ENCODE peak calls at places on chromosomes 4 and X, in eight cellular contexts. K is fibroblast of pulmonary artery; T is GM13977; G is AG04450; X is CD4-positive, alpha-beta T cell; Y is left ventricle myocardium inferior; E is tibial artery; U is endodermal cell. J is an unnamed sample.
A peak's percentile ranks its signal among the peaks of the same experiment; 100 is the strongest.

GRCh38 chr4:146520894-146521542 is 722 bp downstream of the SLC10A7 start:
- DNase-seq in K (peak; percentile 65), T (peak; percentile 49), G (no peak), X (no peak), Y (no peak), E (no peak), U (no peak), J (peak; percentile 52)

GRCh38 chr4:174559894-174560293 is 37.6 kb upstream of the HPGD start:
- DNase-seq in K (no peak), T (no peak), G (no peak), X (no peak), Y (no peak), E (no peak), U (peak; percentile 66), J (no peak)

GRCh38 chr4:44086753-44087152 is 361.9 kb downstream of the KCTD8 start:
- DNase-seq in K (peak; percentile 13), T (no peak), G (no peak), X (no peak), Y (no peak), E (no peak), U (no peak), J (no peak)

GRCh38 chrX:109448539-109448938 is 33.3 kb downstream of the GUCY2F start:
- DNase-seq in K (no peak), T (no peak), G (no peak), X (no peak), Y (no peak), E (no peak), U (no peak), J (no peak)

GRCh38 chr4:1415681-1415981 is 9.4 kb upstream of the NKX1-1 start:
- DNase-seq in K (no peak), T (no peak), G (no peak), X (no peak), Y (no peak), E (no peak), U (no peak), J (no peak)

GRCh38 chrX:13420545-13421183 is 100.8 kb upstream of the ATXN3L start:
- DNase-seq in K (no peak), T (no peak), G (no peak), X (no peak), Y (no peak), E (no peak), U (no peak), J (no peak)

GRCh38 chr4:128597515-128597914 is 212.0 kb upstream of the JADE1 start:
- DNase-seq in K (no peak), T (no peak), G (no peak), X (no peak), Y (no peak), E (no peak), U (no peak), J (no peak)

GRCh38 chrX:110145854-110146253 is 142.9 kb downstream of the TMEM164 start:
- DNase-seq in K (peak; percentile 49), T (peak; percentile 39), G (no peak), X (no peak), Y (no peak), E (peak; percentile 23), U (peak; percentile 58), J (peak; percentile 23)

GRCh38 chr4:5785806-5786680 is 75.0 kb downstream of the EVC start:
- DNase-seq in K (peak; percentile 79), T (no peak), G (peak; percentile 54), X (no peak), Y (no peak), E (no peak), U (no peak), J (no peak)

GRCh38 chr4:114252499-114252898 is 273.1 kb upstream of the ARSJ start:
- DNase-seq in K (no peak), T (no peak), G (no peak), X (no peak), Y (no peak), E (no peak), U (no peak), J (no peak)

GRCh38 chr4:114251020-114251419 is 271.6 kb upstream of the ARSJ start:
- DNase-seq in K (no peak), T (no peak), G (no peak), X (no peak), Y (no peak), E (no peak), U (no peak), J (no peak)

GRCh38 chr4:114249561-114250356 is 270.3 kb upstream of the ARSJ start:
- DNase-seq in K (no peak), T (no peak), G (no peak), X (no peak), Y (no peak), E (no peak), U (no peak), J (no peak)

DNA sequence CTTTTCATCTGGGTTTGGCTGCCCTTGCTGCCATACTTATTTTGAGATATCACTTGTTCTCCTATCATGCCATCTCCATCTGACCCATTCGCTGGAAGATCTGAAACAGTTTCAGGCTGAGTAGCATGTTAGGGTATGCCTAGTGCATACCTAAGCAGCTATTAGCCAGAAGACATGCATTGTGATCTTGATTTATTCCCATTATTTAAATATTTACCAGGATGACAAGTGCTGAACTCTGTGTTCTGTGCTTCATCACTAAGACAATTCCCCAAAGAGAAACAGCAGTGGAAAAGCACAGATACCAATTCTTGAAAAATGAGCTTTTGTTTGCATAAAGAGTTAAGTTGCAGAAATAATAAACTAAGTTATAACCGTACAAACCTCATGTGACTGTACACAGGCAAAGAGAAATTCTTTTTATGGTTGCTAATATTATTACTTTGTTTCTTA is 271.0 kb upstream of the ARSJ start:
- DNase-seq in K (peak; percentile 11), T (no peak), G (peak; percentile 47), X (no peak), Y (no peak), E (no peak), U (no peak), J (no peak)
- TF ChIP-seq CTCF in K (no peak), T (no peak), G (no peak), X (no peak), Y (no peak), E (no peak), U (no peak), J (no peak)

GRCh38 chr4:94304365-94304971 is 38.2 kb downstream of the HPGDS start:
- DNase-seq in K (peak; percentile 73), T (peak; percentile 17), G (no peak), X (no peak), Y (no peak), E (no peak), U (no peak), J (peak; percentile 27)
- TF ChIP-seq CTCF in K (peak; percentile 67), T (peak; percentile 57), G (peak; percentile 68), X (peak; percentile 62), Y (peak; percentile 65), E (peak; percentile 50), U (peak; percentile 90), J (peak; percentile 72)

GRCh38 chr4:67126115-67126514 is 419.2 kb downstream of the CENPC start:
- DNase-seq in K (no peak), T (no peak), G (no peak), X (no peak), Y (no peak), E (no peak), U (no peak), J (no peak)

DNA sequence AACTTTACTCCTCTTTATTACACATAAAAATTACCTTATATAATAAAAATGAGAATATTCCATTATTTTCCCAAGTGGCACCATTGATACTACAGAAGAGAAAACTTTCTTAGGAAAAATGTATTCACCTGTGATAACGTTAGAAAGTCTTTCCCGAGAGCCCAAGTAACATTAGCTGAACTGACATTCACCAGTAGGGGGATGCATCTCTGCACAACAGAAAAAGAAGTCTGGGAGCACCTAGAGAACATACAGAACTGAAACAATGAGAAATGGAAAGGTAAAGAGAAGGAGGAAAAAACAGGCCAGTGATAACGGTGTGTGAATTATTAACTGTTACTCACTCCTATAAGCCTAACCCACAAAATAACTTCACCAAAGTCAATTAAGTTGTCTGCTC is 423.3 kb downstream of the CENPC start:
- DNase-seq in K (peak; percentile 6), T (no peak), G (no peak), X (no peak), Y (no peak), E (no peak), U (peak; percentile 52), J (no peak)
- TF ChIP-seq CTCF in K (peak; percentile 44), T (peak; percentile 32), G (no peak), X (no peak), Y (peak; percentile 32), E (no peak), U (peak; percentile 88), J (no peak)

DNA sequence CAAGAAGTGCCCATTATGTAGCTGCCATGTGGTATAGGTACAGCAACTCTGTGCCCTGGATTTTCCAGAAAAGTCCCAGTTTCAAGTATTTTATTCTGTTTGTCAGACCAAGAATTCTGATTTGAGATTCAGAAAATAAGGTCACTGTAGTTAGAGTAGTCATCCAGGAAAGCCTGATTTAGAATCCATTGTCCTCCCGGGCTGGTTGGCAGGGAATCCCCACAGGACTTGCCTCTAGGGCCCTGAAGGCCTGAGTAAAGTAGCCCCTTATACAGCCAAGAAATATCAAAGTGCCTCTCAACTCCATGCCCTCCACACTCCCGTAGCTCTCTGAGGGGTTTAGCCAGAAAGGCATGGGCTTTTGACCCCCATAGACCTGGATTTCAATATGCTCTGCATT is 36.3 kb downstream of the RTL5 start:
- DNase-seq in K (peak; percentile 3), T (no peak), G (no peak), X (no peak), Y (no peak), E (no peak), U (peak; percentile 27), J (no peak)
- TF ChIP-seq CTCF in K (no peak), T (no peak), G (no peak), X (no peak), Y (no peak), E (no peak), U (no peak), J (no peak)